ENCODE peak calls at places on chromosomes 7 and 10, in six cellular contexts. One of them, this sample, is unnamed.

GRCh38 chr7:87628780-87629569 is 777 bp downstream of the RUNDC3B start:
- DNase-seq in mesenchymal stem cell: peak; percentile 18
- DNase-seq in neuronal stem cell: no peak
- DNase-seq in H9: peak; percentile 53
- DNase-seq in mesendoderm: peak; percentile 28
- DNase-seq in trophoblast cell: peak; percentile 38
- DNase-seq in this sample: no peak

GRCh38 chr7:44257618-44258422 is 57.0 kb downstream of the YKT6 start:
- DNase-seq in H9: no peak
- DNase-seq in trophoblast cell: peak; percentile 32
- DNase-seq in mesenchymal stem cell: peak; percentile 95
- DNase-seq in neuronal stem cell: no peak
- DNase-seq in mesendoderm: peak; percentile 52
- DNase-seq in this sample: peak; percentile 89

GRCh38 chr7:128352138-128352537 is 8.4 kb upstream of the RBM28 start:
- DNase-seq in trophoblast cell: no peak
- DNase-seq in neuronal stem cell: peak; percentile 35
- DNase-seq in H9: peak; percentile 94
- DNase-seq in mesendoderm: peak; percentile 89
- DNase-seq in mesenchymal stem cell: peak; percentile 11
- DNase-seq in this sample: peak; percentile 10

GRCh38 chr7:78368781-78369180 is 570.2 kb downstream of the PHTF2 start:
- DNase-seq in trophoblast cell: no peak
- DNase-seq in mesendoderm: peak; percentile 40
- DNase-seq in mesenchymal stem cell: no peak
- DNase-seq in neuronal stem cell: no peak
- DNase-seq in H9: no peak
- DNase-seq in this sample: no peak

GRCh38 chr7:130458256-130458655 is 17.4 kb upstream of the CEP41 start:
- DNase-seq in mesenchymal stem cell: no peak
- DNase-seq in H9: no peak
- DNase-seq in mesendoderm: no peak
- DNase-seq in trophoblast cell: no peak
- DNase-seq in neuronal stem cell: no peak
- DNase-seq in this sample: no peak

GRCh38 chr10:97445357-97445721 is 467 bp downstream of the EXOSC1 start:
- DNase-seq in H9: no peak
- DNase-seq in neuronal stem cell: no peak
- DNase-seq in mesenchymal stem cell: no peak
- DNase-seq in trophoblast cell: no peak
- DNase-seq in mesendoderm: no peak
- DNase-seq in this sample: no peak

GRCh38 chr7:31121641-31122040 is 69.5 kb downstream of the ADCYAP1R1 start:
- DNase-seq in trophoblast cell: no peak
- DNase-seq in H9: no peak
- DNase-seq in mesenchymal stem cell: no peak
- DNase-seq in mesendoderm: no peak
- DNase-seq in neuronal stem cell: no peak
- DNase-seq in this sample: no peak

GRCh38 chr7:111255576-111255975 is 164.6 kb downstream of the LRRN3 start:
- DNase-seq in neuronal stem cell: no peak
- DNase-seq in trophoblast cell: no peak
- DNase-seq in mesenchymal stem cell: no peak
- DNase-seq in H9: no peak
- DNase-seq in mesendoderm: no peak
- DNase-seq in this sample: no peak

GRCh38 chr7:134771889-134772288 is 7.5 kb upstream of the CALD1 start:
- DNase-seq in mesenchymal stem cell: no peak
- DNase-seq in neuronal stem cell: no peak
- DNase-seq in mesendoderm: no peak
- DNase-seq in H9: no peak
- DNase-seq in trophoblast cell: no peak
- DNase-seq in this sample: no peak

GRCh38 chr10:103231047-103231551 is 14.6 kb upstream of the RPEL1 start:
- DNase-seq in mesenchymal stem cell: peak; percentile 91
- DNase-seq in neuronal stem cell: peak; percentile 77
- DNase-seq in H9: peak; percentile 75
- DNase-seq in trophoblast cell: peak; percentile 87
- DNase-seq in mesendoderm: peak; percentile 99
- DNase-seq in this sample: peak; percentile 97

GRCh38 chr7:140390466-140391190 is 7.7 kb downstream of the SLC37A3 start:
- DNase-seq in H9: no peak
- DNase-seq in mesendoderm: no peak
- DNase-seq in neuronal stem cell: no peak
- DNase-seq in trophoblast cell: no peak
- DNase-seq in mesenchymal stem cell: peak; percentile 47
- DNase-seq in this sample: peak; percentile 22

GRCh38 chr7:13467111-13467547 is 522.3 kb downstream of the ETV1 start:
- DNase-seq in neuronal stem cell: peak; percentile 4
- DNase-seq in H9: no peak
- DNase-seq in trophoblast cell: no peak
- DNase-seq in mesendoderm: peak; percentile 68
- DNase-seq in mesenchymal stem cell: no peak
- DNase-seq in this sample: no peak

GRCh38 chr10:1199897-1200721 is 143.9 kb downstream of the WDR37 start:
- DNase-seq in mesenchymal stem cell: no peak
- DNase-seq in neuronal stem cell: no peak
- DNase-seq in H9: peak; percentile 35
- DNase-seq in mesendoderm: no peak
- DNase-seq in trophoblast cell: no peak
- DNase-seq in this sample: no peak

GRCh38 chr10:132665946-132666732 is 119.8 kb downstream of the NKX6-2 start:
- DNase-seq in trophoblast cell: no peak
- DNase-seq in mesendoderm: no peak
- DNase-seq in mesenchymal stem cell: peak; percentile 96
- DNase-seq in neuronal stem cell: no peak
- DNase-seq in H9: no peak
- DNase-seq in this sample: peak; percentile 97

GRCh38 chr7:47552631-47553030 is 29.3 kb downstream of the TNS3 start:
- DNase-seq in neuronal stem cell: no peak
- DNase-seq in H9: no peak
- DNase-seq in mesendoderm: no peak
- DNase-seq in trophoblast cell: no peak
- DNase-seq in mesenchymal stem cell: peak; percentile 80
- DNase-seq in this sample: peak; percentile 72

GRCh38 chr7:51240868-51241267 is 75.7 kb downstream of the COBL start:
- DNase-seq in mesenchymal stem cell: no peak
- DNase-seq in mesendoderm: no peak
- DNase-seq in H9: no peak
- DNase-seq in neuronal stem cell: no peak
- DNase-seq in trophoblast cell: no peak
- DNase-seq in this sample: no peak

GRCh38 chr10:69846252-69847000 is 44.7 kb downstream of the COL13A1 start:
- DNase-seq in H9: no peak
- DNase-seq in mesenchymal stem cell: no peak
- DNase-seq in neuronal stem cell: no peak
- DNase-seq in trophoblast cell: no peak
- DNase-seq in mesendoderm: no peak
- DNase-seq in this sample: peak; percentile 27
- H2AK5ac ChIP-seq in H9: no peak overlapping the region
- H2AK5ac ChIP-seq in mesenchymal stem cell: no peak overlapping the region
- H2AK5ac ChIP-seq in neuronal stem cell: no peak overlapping the region
- H2AK5ac ChIP-seq in trophoblast cell: no peak overlapping the region
- H2AK5ac ChIP-seq in mesendoderm: peak overlapping the region; percentile 97
- H2AK5ac ChIP-seq in this sample: peak overlapping the region; percentile 80

DNA sequence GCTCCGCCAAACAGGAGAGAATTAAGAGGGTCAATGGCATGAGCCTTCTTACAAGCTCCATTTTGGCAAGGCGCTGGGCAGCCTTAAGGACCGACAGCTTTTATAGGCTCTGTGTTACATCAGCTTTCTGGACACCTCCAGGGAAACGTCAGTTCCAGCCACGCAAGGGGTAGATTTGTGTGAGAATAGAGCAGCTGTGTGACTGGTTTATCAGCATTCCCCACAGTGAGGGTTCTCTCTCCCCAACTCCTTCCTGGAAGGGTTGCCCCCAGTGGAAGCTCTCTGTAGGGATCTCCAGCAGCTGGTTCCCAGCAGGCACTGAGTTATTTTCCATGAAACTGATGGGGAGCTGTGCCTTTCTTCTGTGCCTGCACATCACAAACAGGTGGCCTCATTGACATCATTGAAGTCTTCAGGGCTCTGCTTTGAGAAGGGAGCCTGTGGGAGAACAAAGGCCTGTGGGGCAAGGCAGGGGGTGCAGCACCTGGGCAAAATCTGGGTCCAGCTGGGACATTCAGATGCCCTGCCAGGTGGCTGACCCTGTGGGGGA is at the start of gene CUZD1:
- DNase-seq in neuronal stem cell: no peak
- DNase-seq in mesendoderm: peak; percentile 66
- DNase-seq in H9: peak; percentile 71
- DNase-seq in trophoblast cell: no peak
- DNase-seq in mesenchymal stem cell: no peak
- DNase-seq in this sample: no peak
- H2AK5ac ChIP-seq in neuronal stem cell: no peak within 1 kb of the TSS
- H2AK5ac ChIP-seq in mesendoderm: no peak within 1 kb of the TSS
- H2AK5ac ChIP-seq in H9: no peak within 1 kb of the TSS
- H2AK5ac ChIP-seq in trophoblast cell: no peak within 1 kb of the TSS
- H2AK5ac ChIP-seq in mesenchymal stem cell: no peak within 1 kb of the TSS
- H2AK5ac ChIP-seq in this sample: no peak within 1 kb of the TSS

GRCh38 chr10:113687041-113687440 is 7.3 kb downstream of the CASP7 start:
- DNase-seq in trophoblast cell: no peak
- DNase-seq in mesenchymal stem cell: no peak
- DNase-seq in neuronal stem cell: no peak
- DNase-seq in mesendoderm: no peak
- DNase-seq in H9: no peak
- DNase-seq in this sample: no peak
- H2AK5ac ChIP-seq in trophoblast cell: no peak overlapping the region
- H2AK5ac ChIP-seq in mesenchymal stem cell: no peak overlapping the region
- H2AK5ac ChIP-seq in neuronal stem cell: no peak overlapping the region
- H2AK5ac ChIP-seq in mesendoderm: no peak overlapping the region
- H2AK5ac ChIP-seq in H9: no peak overlapping the region
- H2AK5ac ChIP-seq in this sample: no peak overlapping the region

DNA sequence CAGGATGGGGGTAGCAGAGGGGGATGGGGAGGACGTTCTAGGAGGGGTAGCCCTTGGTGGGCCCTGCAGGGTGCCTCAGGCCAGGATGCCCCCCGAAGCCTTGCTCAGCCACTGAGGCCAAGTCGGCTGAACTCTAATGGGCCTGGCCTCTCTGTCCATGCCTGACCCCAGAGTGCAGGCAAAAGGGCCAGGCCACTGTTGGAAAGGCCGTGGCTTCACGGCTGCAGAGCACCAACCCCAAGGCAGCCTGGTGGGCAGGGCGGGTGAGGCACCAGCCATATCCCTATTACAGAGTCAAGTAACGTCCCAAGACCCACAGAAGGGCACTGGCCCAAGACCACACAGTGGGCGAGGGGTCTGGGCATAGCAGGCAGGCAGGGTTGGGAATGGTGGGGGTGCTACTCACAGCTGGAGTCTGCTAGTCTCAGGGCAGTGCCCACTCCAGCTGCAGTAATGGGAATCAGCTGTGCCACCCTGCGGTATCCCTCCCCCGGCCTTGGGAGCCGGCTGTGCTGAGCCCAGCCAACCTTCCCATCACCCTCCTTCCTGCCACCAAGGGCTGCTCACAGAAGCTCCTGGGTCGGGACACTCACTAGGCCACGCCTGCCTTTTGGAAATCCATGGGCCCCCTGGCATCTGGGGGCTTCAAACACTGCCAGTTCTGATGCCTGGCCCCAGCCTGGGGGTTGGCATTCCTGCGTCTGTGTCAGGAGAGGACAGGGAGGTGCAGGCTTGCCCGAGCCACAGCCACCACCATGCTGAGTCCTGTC is 4.0 kb upstream of the LFNG start:
- DNase-seq in mesendoderm: no peak
- DNase-seq in mesenchymal stem cell: no peak
- DNase-seq in H9: no peak
- DNase-seq in trophoblast cell: no peak
- DNase-seq in neuronal stem cell: no peak
- DNase-seq in this sample: no peak
- H2AK5ac ChIP-seq in mesendoderm: no peak overlapping the region
- H2AK5ac ChIP-seq in mesenchymal stem cell: peak overlapping the region; percentile 98
- H2AK5ac ChIP-seq in H9: no peak overlapping the region
- H2AK5ac ChIP-seq in trophoblast cell: peak overlapping the region; percentile 15
- H2AK5ac ChIP-seq in neuronal stem cell: peak overlapping the region; percentile 99
- H2AK5ac ChIP-seq in this sample: peak overlapping the region; percentile 99

GRCh38 chr10:86960863-86961434 is 2.5 kb downstream of the SNCG start:
- DNase-seq in H9: peak; percentile 34
- DNase-seq in mesendoderm: no peak
- DNase-seq in neuronal stem cell: no peak
- DNase-seq in mesenchymal stem cell: no peak
- DNase-seq in trophoblast cell: no peak
- DNase-seq in this sample: no peak

GRCh38 chr10:86963341-86963919 is 4.9 kb upstream of the ADIRF start:
- DNase-seq in mesendoderm: no peak
- DNase-seq in trophoblast cell: no peak
- DNase-seq in mesenchymal stem cell: no peak
- DNase-seq in neuronal stem cell: no peak
- DNase-seq in H9: no peak
- DNase-seq in this sample: no peak

GRCh38 chr10:86962981-86963310 is 4.5 kb downstream of the SNCG start:
- DNase-seq in mesenchymal stem cell: no peak
- DNase-seq in H9: no peak
- DNase-seq in trophoblast cell: no peak
- DNase-seq in neuronal stem cell: no peak
- DNase-seq in mesendoderm: no peak
- DNase-seq in this sample: no peak

GRCh38 chr10:86961481-86962091 is 3.2 kb downstream of the SNCG start:
- DNase-seq in trophoblast cell: no peak
- DNase-seq in neuronal stem cell: no peak
- DNase-seq in mesendoderm: no peak
- DNase-seq in mesenchymal stem cell: no peak
- DNase-seq in H9: no peak
- DNase-seq in this sample: peak; percentile 55

DNA sequence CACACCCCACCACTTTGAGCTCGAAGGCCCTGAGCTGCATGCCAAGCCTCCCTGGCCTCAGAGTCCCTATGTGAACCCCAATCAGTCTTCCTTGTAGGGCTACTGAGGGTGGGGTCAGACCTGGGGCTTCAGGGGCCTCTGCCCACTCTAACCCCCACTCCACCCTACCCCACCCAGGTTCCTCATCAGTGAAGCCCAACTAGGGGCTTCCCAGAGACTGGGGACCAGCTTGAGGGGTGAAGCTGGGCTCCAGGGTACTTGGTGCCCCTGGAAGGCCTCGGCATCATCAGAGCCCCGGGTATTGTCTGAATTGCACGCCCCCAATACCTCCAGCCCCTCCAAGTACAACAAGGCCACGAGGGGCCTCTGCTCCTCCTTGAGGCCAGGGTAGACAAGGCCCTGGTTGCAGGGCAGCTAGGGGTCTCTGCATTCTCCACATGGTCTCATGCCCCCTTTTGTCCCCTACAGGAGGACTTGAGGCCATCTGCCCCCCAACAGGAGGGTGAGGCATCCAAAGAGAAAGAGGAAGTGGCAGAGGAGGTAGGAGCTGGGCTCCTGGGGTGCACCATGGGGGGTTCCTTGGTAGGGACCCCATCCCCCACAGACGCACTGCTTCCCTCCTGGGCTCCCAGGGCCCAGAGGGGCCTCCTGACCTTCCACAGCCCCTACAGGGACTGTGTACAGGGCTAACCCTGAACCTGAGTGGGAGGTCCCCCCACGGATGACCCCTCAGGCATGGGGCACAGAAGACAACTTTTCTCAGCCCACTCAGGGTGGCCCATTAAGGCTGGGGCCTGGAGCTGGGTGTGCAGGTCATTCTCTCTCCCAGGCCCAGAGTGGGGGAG is 4.0 kb downstream of the SNCG start:
- DNase-seq in trophoblast cell: no peak
- DNase-seq in mesendoderm: no peak
- DNase-seq in H9: no peak
- DNase-seq in mesenchymal stem cell: no peak
- DNase-seq in neuronal stem cell: no peak
- DNase-seq in this sample: no peak
- H2AK5ac ChIP-seq in trophoblast cell: no peak overlapping the region
- H2AK5ac ChIP-seq in mesendoderm: no peak overlapping the region
- H2AK5ac ChIP-seq in H9: no peak overlapping the region
- H2AK5ac ChIP-seq in mesenchymal stem cell: no peak overlapping the region
- H2AK5ac ChIP-seq in neuronal stem cell: peak overlapping the region; percentile 97
- H2AK5ac ChIP-seq in this sample: peak overlapping the region; percentile 69

This sample was measured in IMR-90.